ENCODE peak calls at places on chromosomes 13 and 19, in seven cellular contexts. A is posterior cingulate gyrus; W is NCI-H1092; P is amygdala; G is GM23248; J is activated naive CD4-positive, alpha-beta T cell; O is tibial nerve. K is an unnamed sample.

GRCh38 chr19:15614507-15615379 is at the start of gene CYP4F8:
- DNase-seq in O (no peak), J (no peak), P (no peak), A (no peak), G (no peak), W (no peak), K (no peak)

GRCh38 chr13:113052206-113052605 is 53.4 kb upstream of the F7 start:
- DNase-seq in J (no peak), P (no peak), G (no peak), O (no peak), W (no peak), A (peak; percentile 5), K (no peak)

GRCh38 chr13:108155185-108156106 is 59.9 kb downstream of the LIG4 start:
- DNase-seq in W (peak; percentile 39), A (peak; percentile 57), O (peak; percentile 77), P (peak; percentile 6), G (peak; percentile 63), J (peak; percentile 5), K (peak; percentile 23)

GRCh38 chr19:33407140-33407551 is 33.6 kb downstream of the CEBPG start:
- DNase-seq in P (no peak), W (no peak), O (no peak), A (no peak), G (no peak), J (no peak), K (no peak)

GRCh38 chr13:39217471-39217870 is 179.2 kb downstream of the NHLRC3 start:
- DNase-seq in G (no peak), W (no peak), O (no peak), J (no peak), A (no peak), P (no peak), K (no peak)

GRCh38 chr19:44738161-44738535 is 10.4 kb upstream of the BCL3 start:
- DNase-seq in A (no peak), J (no peak), W (no peak), G (no peak), P (no peak), O (no peak), K (no peak)

GRCh38 chr13:40342461-40342860 is 324.0 kb downstream of the FOXO1 start:
- DNase-seq in P (no peak), J (no peak), W (no peak), A (no peak), G (peak; percentile 16), O (no peak), K (no peak)

GRCh38 chr19:48511800-48512503 is at the start of gene LMTK3:
- DNase-seq in O (no peak), J (peak; percentile 35), W (no peak), P (peak; percentile 93), G (peak; percentile 50), A (peak; percentile 92), K (peak; percentile 60)

GRCh38 chr19:7633619-7634018 is at the start of gene PCP2:
- DNase-seq in O (no peak), G (no peak), W (no peak), P (no peak), A (no peak), J (no peak), K (no peak)

GRCh38 chr19:14265285-14266036 is 59.5 kb upstream of the ADGRL1 start:
- DNase-seq in W (no peak), J (no peak), O (no peak), G (no peak), A (no peak), P (no peak), K (no peak)

K was measured in EL.